ENCODE peak calls at places on chromosomes 11 and 22, in seven cellular contexts. A is K562, I is SK-N-SH, D is GM12892, B is HepG2, T is H1, R is GM12878. N is an unnamed sample.

GRCh38 chr11:24145411-24145810 is 351.4 kb upstream of the LUZP2 start:
- DNase-seq in I (no peak), A (no peak), T (no peak), R (no peak), D (no peak), B (no peak), N (no peak)

GRCh38 chr11:45929486-45930030 is 7.1 kb downstream of the LARGE2 start:
- DNase-seq in A (no peak), B (no peak), D (no peak), T (no peak), I (no peak), R (no peak), N (no peak)

GRCh38 chr11:95985174-95985808 is 61.4 kb upstream of the MTMR2 start:
- DNase-seq in R (no peak), A (no peak), T (no peak), I (no peak), B (no peak), D (no peak), N (no peak)

GRCh38 chr11:27700351-27701261 is at the start of gene BDNF:
- DNase-seq in A (no peak), B (no peak), I (peak), R (no peak), T (no peak), D (no peak), N (no peak)

GRCh38 chr11:20178976-20179375 is 18.7 kb upstream of the DBX1 start:
- DNase-seq in B (no peak), T (no peak), R (no peak), D (no peak), A (no peak), I (no peak), N (no peak)

GRCh38 chr11:5383576-5383975 is at the start of gene OR51M1:
- DNase-seq in D (no peak), T (no peak), B (no peak), I (no peak), R (no peak), A (no peak), N (no peak)

GRCh38 chr22:50688448-50688847 is 15.8 kb downstream of the SHANK3 start:
- DNase-seq in B (no peak), A (no peak), T (no peak), R (no peak), I (no peak), D (no peak), N (no peak)

GRCh38 chr11:123235687-123236261 is 40.7 kb upstream of the CLMP start:
- DNase-seq in B (no peak), D (no peak), I (no peak), T (no peak), A (no peak), R (no peak), N (no peak)

GRCh38 chr11:75858613-75859012 is 43.6 kb downstream of the UVRAG start:
- DNase-seq in A (no peak), I (no peak), R (no peak), D (no peak), T (no peak), B (no peak), N (no peak)

GRCh38 chr11:62340269-62340901 is 3.1 kb downstream of the ASRGL1 start:
- DNase-seq in A (peak), R (peak), D (no peak), I (peak), T (no peak), B (peak), N (no peak)

GRCh38 chr11:115276182-115276581 is 228.0 kb downstream of the CADM1 start:
- DNase-seq in D (no peak), I (peak), R (no peak), T (no peak), B (no peak), A (no peak), N (no peak)

GRCh38 chr11:70409437-70409836 is 11.1 kb downstream of the CTTN start:
- DNase-seq in D (no peak), R (no peak), B (no peak), T (no peak), I (no peak), A (no peak), N (no peak)

GRCh38 chr22:32820131-32820882 is 18.8 kb downstream of the TIMP3 start:
- DNase-seq in B (no peak), A (no peak), I (no peak), T (no peak), D (no peak), R (no peak), N (no peak)

GRCh38 chr11:44728085-44728410 is 1.3 kb downstream of the TSPAN18 start:
- DNase-seq in D (no peak), R (no peak), I (no peak), A (no peak), B (no peak), T (no peak), N (no peak)

GRCh38 chr11:1751521-1751921 is 1.1 kb upstream of the IFITM10 start:
- DNase-seq in D (peak), I (no peak), B (no peak), A (no peak), R (no peak), T (no peak), N (no peak)

GRCh38 chr11:57476883-57477506 is 16.7 kb downstream of the RTN4RL2 start:
- DNase-seq in A (peak), D (peak), R (no peak), T (no peak), I (no peak), B (no peak), N (no peak)

GRCh38 chr11:77287615-77288273 is 13.7 kb downstream of the GDPD4 start:
- DNase-seq in R (no peak), B (no peak), D (no peak), A (no peak), I (no peak), T (no peak), N (no peak)

GRCh38 chr11:123797065-123797940 is 8.8 kb downstream of the OR6M1 start:
- DNase-seq in R (no peak), D (no peak), A (no peak), B (no peak), I (no peak), T (no peak), N (no peak)

GRCh38 chr11:83349371-83349770 is 63.2 kb upstream of the CCDC90B start:
- DNase-seq in D (no peak), B (no peak), A (no peak), R (no peak), I (no peak), T (no peak), N (no peak)

GRCh38 chr11:35682230-35683195 is 19.9 kb downstream of the TRIM44 start:
- DNase-seq in R (no peak), T (no peak), A (no peak), I (peak), B (no peak), D (no peak), N (no peak)

GRCh38 chr11:15707971-15708370 is 593.2 kb downstream of the INSC start:
- DNase-seq in T (no peak), R (no peak), A (no peak), D (no peak), I (peak), B (no peak), N (no peak)

GRCh38 chr11:46050065-46050464 is 71.2 kb downstream of the PHF21A start:
- DNase-seq in R (no peak), I (no peak), B (peak), T (peak), D (no peak), A (no peak), N (no peak)

GRCh38 chr22:45207981-45208664 is 32.6 kb downstream of the KIAA0930 start:
- DNase-seq in I (no peak), D (no peak), R (no peak), T (no peak), A (no peak), B (no peak), N (no peak)

GRCh38 chr22:26259510-26259909 is 90.2 kb downstream of the SEZ6L start:
- DNase-seq in A (no peak), T (peak), B (peak), I (no peak), R (no peak), D (no peak), N (no peak)

GRCh38 chr11:3826721-3827120 is 14.0 kb downstream of the RHOG start:
- DNase-seq in B (no peak), R (no peak), A (no peak), T (no peak), I (no peak), D (no peak), N (no peak)

GRCh38 chr11:92861641-92862040 is 107.8 kb upstream of the MTNR1B start:
- DNase-seq in D (no peak), I (no peak), R (no peak), B (no peak), A (no peak), T (no peak), N (no peak)

GRCh38 chr22:37971475-37972434 is 12.6 kb downstream of the SOX10 start:
- DNase-seq in D (no peak), B (no peak), I (no peak), R (no peak), A (no peak), T (peak), N (no peak)

GRCh38 chr22:31872209-31872608 is 72.1 kb upstream of the YWHAH start:
- DNase-seq in D (no peak), B (peak), A (peak), I (peak), R (no peak), T (no peak), N (no peak)

GRCh38 chr11:96155627-96156378 is 187.2 kb downstream of the MAML2 start:
- DNase-seq in B (peak), I (peak), R (peak), D (peak), A (peak), T (no peak), N (no peak)

GRCh38 chr11:126547691-126548090 is 192.2 kb downstream of the ST3GAL4 start:
- DNase-seq in I (no peak), A (no peak), T (no peak), R (no peak), D (no peak), B (no peak), N (no peak)

GRCh38 chr11:113730887-113731726 is 25.0 kb upstream of the TMPRSS5 start:
- DNase-seq in B (peak), T (no peak), D (no peak), I (peak), R (no peak), A (peak), N (no peak)

GRCh38 chr11:74162688-74163467 is 7.9 kb downstream of the C2CD3 start:
- DNase-seq in D (peak), T (no peak), B (no peak), I (no peak), R (peak), A (no peak), N (no peak)

DNA sequence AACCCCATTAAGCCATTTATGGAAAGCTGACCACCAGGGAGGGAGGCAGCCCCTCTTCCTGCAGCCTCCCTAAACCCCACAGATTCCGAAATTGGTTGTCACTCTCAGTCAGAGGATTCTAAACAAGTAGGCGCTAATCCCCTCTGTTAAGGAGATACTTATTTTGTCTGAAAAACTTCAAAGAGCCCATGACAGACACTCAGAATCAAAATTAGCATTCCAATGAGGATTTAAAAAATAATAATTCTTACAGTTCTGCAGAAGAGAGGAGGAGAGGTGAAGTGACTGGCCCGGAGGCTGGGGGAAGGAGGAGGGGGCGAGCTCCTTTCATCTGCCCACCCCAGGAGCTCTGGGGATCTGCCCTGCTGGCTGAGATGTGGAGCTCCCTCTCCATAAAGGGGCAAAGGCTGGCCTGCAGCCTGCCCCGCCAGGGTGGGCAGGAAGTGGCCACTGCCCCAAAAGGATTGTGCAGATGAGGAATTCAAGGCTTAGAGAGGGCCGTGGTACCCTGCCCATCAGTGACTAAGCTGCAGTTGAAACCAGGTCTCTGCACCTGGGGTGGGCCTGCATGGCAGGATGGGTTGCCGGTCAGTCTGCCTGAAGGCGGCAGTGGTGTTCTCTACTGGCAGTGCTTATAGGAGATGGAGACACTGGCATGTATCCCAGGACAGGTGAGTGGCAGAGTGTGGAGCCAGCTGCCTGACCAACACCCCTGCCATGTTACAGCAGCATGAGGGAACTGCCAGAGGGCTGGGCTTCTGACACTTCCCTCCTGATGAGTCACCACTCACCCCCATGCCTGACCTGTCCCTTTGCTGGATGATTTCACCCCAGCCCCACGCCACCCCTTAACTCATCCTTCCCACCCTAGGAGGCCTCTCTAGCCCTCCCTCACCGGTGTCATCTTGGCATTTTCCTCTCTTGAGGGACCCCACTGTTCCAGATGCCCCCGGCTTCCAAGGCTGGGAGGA is 70.0 kb upstream of the LMO1 start:
- DNase-seq in B (no peak), I (no peak), R (no peak), A (no peak), T (no peak), D (no peak), N (no peak)
- TF ChIP-seq TAF1 in B (no peak), I (no peak), R (no peak), A (no peak), T (no peak), D (no peak), N (no peak)

GRCh38 chr11:69264486-69264885 is 29.5 kb upstream of the MYEOV start:
- DNase-seq in I (no peak), R (no peak), B (no peak), A (no peak), T (no peak), D (no peak), N (no peak)
- TF ChIP-seq TAF1 in I (no peak), R (no peak), B (no peak), A (no peak), T (no peak), D (no peak), N (no peak)

GRCh38 chr22:23158516-23159286 is 13.4 kb downstream of the RAB36 start:
- DNase-seq in R (no peak), I (no peak), A (peak), D (no peak), T (no peak), B (no peak), N (no peak)

GRCh38 chr22:23157560-23158515 is 12.6 kb downstream of the RAB36 start:
- DNase-seq in T (no peak), R (no peak), D (no peak), A (peak), I (no peak), B (no peak), N (no peak)

GRCh38 chr22:23161574-23161973 is 16.3 kb downstream of the RAB36 start:
- DNase-seq in A (no peak), T (no peak), D (no peak), I (no peak), B (no peak), R (no peak), N (no peak)

GRCh38 chr22:23161029-23161428 is 15.8 kb downstream of the RAB36 start:
- DNase-seq in A (no peak), R (no peak), I (no peak), T (no peak), D (no peak), B (no peak), N (no peak)

DNA sequence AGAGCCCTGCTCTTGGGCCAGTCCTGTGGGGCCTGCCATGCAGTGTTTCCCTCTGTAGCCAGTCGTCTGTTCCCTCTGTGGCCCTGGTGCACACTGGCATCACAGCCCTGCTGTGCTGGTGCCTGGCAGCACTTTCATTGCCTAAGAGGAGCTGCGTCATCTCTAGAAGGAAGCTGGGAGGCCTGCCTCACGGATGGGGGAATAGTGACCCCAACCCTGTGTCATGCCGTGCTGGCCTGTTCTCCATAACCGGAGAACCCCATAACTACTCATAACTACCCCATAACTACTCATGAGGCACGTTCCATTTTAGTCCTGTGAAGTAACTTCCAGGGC is 14.0 kb downstream of the RAB36 start:
- DNase-seq in B (no peak), A (no peak), I (no peak), D (no peak), T (no peak), R (no peak), N (no peak)
- TF ChIP-seq TAF1 in B (no peak), A (no peak), I (no peak), D (no peak), T (no peak), R (no peak), N (no peak)

GRCh38 chr22:46352691-46353386 is 17.3 kb downstream of the TRMU start:
- DNase-seq in T (no peak), R (no peak), A (no peak), D (no peak), I (no peak), B (no peak), N (no peak)
- TF ChIP-seq TAF1 in T (no peak), R (no peak), A (no peak), D (no peak), I (no peak), B (no peak), N (no peak)

DNA sequence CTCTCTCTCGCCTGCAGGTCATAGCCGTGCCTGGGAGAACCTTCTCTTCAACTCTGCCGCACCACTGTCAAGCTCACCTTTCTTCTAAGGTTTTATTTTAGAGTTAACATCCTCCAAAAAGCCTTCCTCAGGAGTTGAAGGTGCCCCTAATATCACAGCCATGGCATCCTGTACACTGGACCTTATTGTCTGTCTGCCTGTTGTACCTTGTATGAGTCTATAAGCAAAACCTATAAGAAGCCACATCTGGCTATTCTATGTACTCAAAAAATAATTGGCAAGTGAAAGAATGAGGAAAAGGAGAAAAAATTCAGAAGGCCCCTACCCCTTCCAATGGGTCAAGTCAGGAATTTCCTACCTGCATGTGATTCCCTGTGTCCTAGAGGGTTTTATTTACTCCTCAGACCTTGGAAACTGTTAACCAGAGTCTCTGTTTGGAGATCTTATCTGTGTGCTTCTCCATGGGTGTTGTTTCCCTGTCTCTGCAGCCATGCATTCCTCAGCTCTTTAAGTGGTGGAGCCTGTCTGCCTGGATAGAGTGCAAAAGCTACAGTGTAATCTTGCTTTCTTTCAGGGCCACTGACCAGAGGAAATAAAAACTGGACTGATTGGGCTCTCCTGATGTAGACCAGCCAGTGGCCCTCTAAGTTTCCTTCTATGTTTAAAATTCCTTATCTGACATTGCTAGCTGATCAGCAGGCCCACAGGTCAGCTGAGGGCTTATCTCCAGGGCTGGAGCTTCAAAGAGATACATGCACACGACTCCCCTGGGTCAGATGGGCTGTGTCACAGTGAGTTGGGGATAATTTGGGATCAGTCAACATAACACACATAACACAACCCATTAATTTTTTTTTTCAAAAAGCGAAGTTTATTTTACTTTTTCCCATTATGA is 37.6 kb upstream of the TMEM135 start:
- DNase-seq in A (peak), D (no peak), I (peak), T (no peak), R (no peak), B (peak), N (no peak)
- TF ChIP-seq TAF1 in A (peak), D (no peak), I (no peak), T (no peak), R (no peak), B (peak), N (no peak)

GRCh38 chr11:11408436-11409221 is 55.6 kb upstream of the CSNK2A3 start:
- DNase-seq in R (no peak), I (no peak), B (no peak), A (no peak), D (no peak), T (no peak), N (no peak)
- TF ChIP-seq TAF1 in R (no peak), I (no peak), B (no peak), A (no peak), D (no peak), T (no peak), N (no peak)

GRCh38 chr11:116328851-116329250 is 443.9 kb downstream of the BUD13 start:
- DNase-seq in I (no peak), A (no peak), B (no peak), D (no peak), T (no peak), R (no peak), N (no peak)

GRCh38 chr11:116330439-116331185 is 442.2 kb downstream of the BUD13 start:
- DNase-seq in T (no peak), B (no peak), A (no peak), I (no peak), R (no peak), D (no peak), N (no peak)

GRCh38 chr11:116328410-116328809 is 444.4 kb downstream of the BUD13 start:
- DNase-seq in R (no peak), D (no peak), A (no peak), I (no peak), B (no peak), T (no peak), N (no peak)

GRCh38 chr11:116331381-116331780 is 441.4 kb downstream of the BUD13 start:
- DNase-seq in A (no peak), R (no peak), B (no peak), T (no peak), D (no peak), I (no peak), N (no peak)

DNA sequence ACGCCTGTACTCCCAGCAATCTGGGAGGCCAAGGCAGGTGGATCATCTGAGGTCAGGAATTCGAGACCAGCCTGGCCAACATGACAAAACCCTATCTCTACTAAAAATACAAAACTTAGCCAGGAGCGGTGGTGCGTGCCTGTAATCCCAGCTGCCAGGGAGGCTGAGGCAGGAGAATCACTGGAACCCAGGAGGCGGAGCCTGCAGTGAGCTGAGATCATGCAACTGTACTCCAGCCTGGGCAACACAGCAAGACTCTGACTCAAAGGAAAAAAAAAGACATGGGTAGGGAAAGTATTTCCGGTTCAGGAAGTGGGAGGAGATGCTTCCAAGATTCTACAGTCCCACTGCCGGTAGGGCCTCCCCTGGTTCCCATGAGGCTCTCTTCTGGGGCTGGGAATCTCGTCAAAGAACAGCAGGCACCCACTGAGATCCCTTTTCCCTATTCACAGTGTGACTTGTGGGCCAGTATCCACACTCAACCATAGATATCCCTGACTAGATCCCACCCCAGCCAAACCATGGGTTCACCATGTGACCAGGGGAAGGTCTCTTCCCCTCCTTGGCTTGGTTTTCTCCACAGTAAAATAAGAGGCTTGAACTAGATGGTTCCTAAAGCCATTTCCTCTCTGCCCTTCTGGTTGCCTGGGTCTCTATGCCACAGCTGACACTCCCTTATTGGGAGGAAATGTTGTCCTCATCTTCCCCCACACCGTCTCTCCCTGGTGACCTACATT is 443.3 kb downstream of the BUD13 start:
- DNase-seq in T (no peak), B (no peak), I (no peak), A (no peak), R (no peak), D (no peak), N (no peak)
- TF ChIP-seq TAF1 in T (no peak), B (no peak), I (no peak), A (no peak), R (no peak), D (no peak), N (no peak)

N was measured in GM12891.